ENCODE peak calls at places on chromosomes 11 and 22, in six cellular contexts. One of them, this sample, is unnamed.
A peak's percentile ranks its signal among the peaks of the same experiment; 100 is the strongest.

GRCh38 chr11:101860694-101861371 is 54.0 kb upstream of the CEP126 start:
- DNase-seq in T-cell: no peak
- DNase-seq in CD8-positive, alpha-beta memory T cell: peak; percentile 8
- DNase-seq in LoVo: peak; percentile 60
- DNase-seq in NCI-H2171: peak; percentile 20
- DNase-seq in mesendoderm: peak; percentile 83
- DNase-seq in this sample: no peak

GRCh38 chr11:49424136-49424535 is 215.7 kb upstream of the FOLH1 start:
- DNase-seq in T-cell: no peak
- DNase-seq in CD8-positive, alpha-beta memory T cell: no peak
- DNase-seq in LoVo: no peak
- DNase-seq in NCI-H2171: no peak
- DNase-seq in mesendoderm: no peak
- DNase-seq in this sample: no peak

GRCh38 chr11:71963468-71963867 is 34.6 kb downstream of the RNF121 start:
- DNase-seq in T-cell: no peak
- DNase-seq in CD8-positive, alpha-beta memory T cell: no peak
- DNase-seq in LoVo: no peak
- DNase-seq in NCI-H2171: no peak
- DNase-seq in mesendoderm: no peak
- DNase-seq in this sample: no peak

GRCh38 chr11:12354750-12355545 is 22.4 kb upstream of the PARVA start:
- DNase-seq in T-cell: no peak
- DNase-seq in CD8-positive, alpha-beta memory T cell: no peak
- DNase-seq in LoVo: no peak
- DNase-seq in NCI-H2171: no peak
- DNase-seq in mesendoderm: peak; percentile 15
- DNase-seq in this sample: no peak

GRCh38 chr11:8095831-8096522 is 15.0 kb downstream of the TUB start:
- DNase-seq in T-cell: no peak
- DNase-seq in CD8-positive, alpha-beta memory T cell: no peak
- DNase-seq in LoVo: no peak
- DNase-seq in NCI-H2171: no peak
- DNase-seq in mesendoderm: no peak
- DNase-seq in this sample: peak; percentile 53

GRCh38 chr11:112087212-112087611 is 539 bp downstream of the SDHD start:
- DNase-seq in T-cell: no peak
- DNase-seq in CD8-positive, alpha-beta memory T cell: no peak
- DNase-seq in LoVo: no peak
- DNase-seq in NCI-H2171: no peak
- DNase-seq in mesendoderm: peak; percentile 1
- DNase-seq in this sample: no peak

GRCh38 chr22:38631724-38632123 is 24.5 kb downstream of the FAM227A start:
- DNase-seq in T-cell: no peak
- DNase-seq in CD8-positive, alpha-beta memory T cell: peak; percentile 7
- DNase-seq in LoVo: no peak
- DNase-seq in NCI-H2171: no peak
- DNase-seq in mesendoderm: no peak
- DNase-seq in this sample: no peak

GRCh38 chr11:110430267-110431211 is 791 bp downstream of the FDX1 start:
- DNase-seq in T-cell: peak; percentile 39
- DNase-seq in CD8-positive, alpha-beta memory T cell: peak; percentile 37
- DNase-seq in LoVo: no peak
- DNase-seq in NCI-H2171: no peak
- DNase-seq in mesendoderm: peak; percentile 54
- DNase-seq in this sample: no peak

GRCh38 chr11:843818-844692 is 1.4 kb downstream of the TSPAN4 start:
- DNase-seq in T-cell: no peak
- DNase-seq in CD8-positive, alpha-beta memory T cell: no peak
- DNase-seq in LoVo: peak; percentile 81
- DNase-seq in NCI-H2171: no peak
- DNase-seq in mesendoderm: peak; percentile 98
- DNase-seq in this sample: no peak

GRCh38 chr11:117187799-117188481 is 9.4 kb downstream of the SIDT2 start:
- DNase-seq in T-cell: no peak
- DNase-seq in CD8-positive, alpha-beta memory T cell: no peak
- DNase-seq in LoVo: no peak
- DNase-seq in NCI-H2171: no peak
- DNase-seq in mesendoderm: no peak
- DNase-seq in this sample: peak; percentile 57

GRCh38 chr22:45397806-45398205 is 15.6 kb downstream of the SMC1B start:
- DNase-seq in T-cell: no peak
- DNase-seq in CD8-positive, alpha-beta memory T cell: peak; percentile 4
- DNase-seq in LoVo: no peak
- DNase-seq in NCI-H2171: no peak
- DNase-seq in mesendoderm: peak; percentile 20
- DNase-seq in this sample: no peak

GRCh38 chr11:41665633-41666032 is 206.2 kb upstream of the LRRC4C start:
- DNase-seq in T-cell: no peak
- DNase-seq in CD8-positive, alpha-beta memory T cell: no peak
- DNase-seq in LoVo: no peak
- DNase-seq in NCI-H2171: no peak
- DNase-seq in mesendoderm: no peak
- DNase-seq in this sample: no peak

GRCh38 chr11:111291764-111292163 is 6.6 kb upstream of the POU2AF3 start:
- DNase-seq in T-cell: no peak
- DNase-seq in CD8-positive, alpha-beta memory T cell: no peak
- DNase-seq in LoVo: no peak
- DNase-seq in NCI-H2171: no peak
- DNase-seq in mesendoderm: no peak
- DNase-seq in this sample: no peak

GRCh38 chr11:64339754-64340408 is at the start of gene CCDC88B:
- DNase-seq in T-cell: peak; percentile 94
- DNase-seq in CD8-positive, alpha-beta memory T cell: peak; percentile 90
- DNase-seq in LoVo: no peak
- DNase-seq in NCI-H2171: no peak
- DNase-seq in mesendoderm: no peak
- DNase-seq in this sample: no peak

GRCh38 chr22:43081968-43082367 is 7.2 kb downstream of the TTLL1 start:
- DNase-seq in T-cell: no peak
- DNase-seq in CD8-positive, alpha-beta memory T cell: no peak
- DNase-seq in LoVo: no peak
- DNase-seq in NCI-H2171: no peak
- DNase-seq in mesendoderm: no peak
- DNase-seq in this sample: no peak

This sample was measured in type B pancreatic cell.